ENCODE peak calls at places on chromosome 16, in seven cellular contexts. C, K, S, O, V, R and L are unnamed samples.

GRCh38 chr16:79767597-79768280 is 167.2 kb upstream of the MAF start:
- DNase-seq in C (no peak), K (no peak), S (no peak), O (no peak), V (no peak), R (no peak), L (peak)

GRCh38 chr16:83831451-83831987 is 23.7 kb downstream of the HSBP1 start:
- DNase-seq in C (no peak), K (no peak), S (no peak), O (no peak), V (no peak), R (no peak), L (no peak)

GRCh38 chr16:89572478-89573205 is 2.9 kb upstream of the CPNE7 start:
- DNase-seq in C (no peak), K (no peak), S (no peak), O (no peak), V (no peak), R (no peak), L (no peak)

GRCh38 chr16:19991614-19992013 is 82.1 kb downstream of the GPR139 start:
- DNase-seq in C (no peak), K (no peak), S (no peak), O (no peak), V (no peak), R (no peak), L (peak)

GRCh38 chr16:87860553-87861299 is 8.6 kb downstream of the SLC7A5 start:
- DNase-seq in C (no peak), K (no peak), S (peak), O (peak), V (peak), R (no peak), L (no peak)

GRCh38 chr16:53922805-53923645 is 219.1 kb downstream of the FTO start:
- DNase-seq in C (no peak), K (no peak), S (no peak), O (peak), V (no peak), R (peak), L (no peak)

GRCh38 chr16:8863594-8864424 is 5.0 kb downstream of the CARHSP1 start:
- DNase-seq in C (no peak), K (no peak), S (peak), O (no peak), V (peak), R (no peak), L (peak)

GRCh38 chr16:83968483-83968865 is 430 bp downstream of the NECAB2 start:
- DNase-seq in C (no peak), K (no peak), S (peak), O (no peak), V (peak), R (no peak), L (no peak)

GRCh38 chr16:50548659-50549560 is 714 bp downstream of the NKD1 start:
- DNase-seq in C (no peak), K (no peak), S (peak), O (no peak), V (no peak), R (no peak), L (no peak)

GRCh38 chr16:86300746-86301480 is 209.4 kb upstream of the FOXF1 start:
- DNase-seq in C (no peak), K (no peak), S (no peak), O (no peak), V (no peak), R (no peak), L (no peak)